ENCODE peak calls at places on chromosomes 6 and 20, in five cellular contexts. Z, B, P, E and I are unnamed samples.

GRCh38 chr20:61875221-61875885 is 190.3 kb downstream of the TAF4 start:
- DNase-seq in Z (no peak), B (no peak), P (no peak), E (no peak), I (no peak)

GRCh38 chr20:63787302-63787701 is 43.8 kb downstream of the ZBTB46 start:
- DNase-seq in Z (no peak), B (no peak), P (no peak), E (no peak), I (no peak)

GRCh38 chr6:149913542-149914240 is 9.2 kb downstream of the RAET1G start:
- DNase-seq in Z (no peak), B (no peak), P (no peak), E (no peak), I (no peak)

GRCh38 chr6:90088009-90088408 is 193.7 kb downstream of the GJA10 start:
- DNase-seq in Z (no peak), B (no peak), P (peak), E (peak), I (peak)

GRCh38 chr6:27753668-27754407 is 158.4 kb downstream of the OR2B2 start:
- DNase-seq in Z (peak), B (peak), P (peak), E (peak), I (peak)

GRCh38 chr20:61429458-61430227 is 177.6 kb downstream of the CDH4 start:
- DNase-seq in Z (no peak), B (no peak), P (no peak), E (no peak), I (no peak)

GRCh38 chr6:114007451-114007953 is 36.6 kb upstream of the HDAC2 start:
- DNase-seq in Z (no peak), B (no peak), P (no peak), E (no peak), I (no peak)

GRCh38 chr20:53622247-53623114 is 28.8 kb upstream of the ZNF217 start:
- DNase-seq in Z (no peak), B (no peak), P (no peak), E (no peak), I (no peak)

GRCh38 chr6:138257638-138258040 is 39.3 kb upstream of the PBOV1 start:
- DNase-seq in Z (no peak), B (no peak), P (no peak), E (no peak), I (no peak)

GRCh38 chr6:145151624-145152023 is 583.7 kb downstream of the EPM2A start:
- DNase-seq in Z (no peak), B (no peak), P (peak), E (no peak), I (peak)

GRCh38 chr6:147207351-147207750 is 3.1 kb downstream of the STXBP5 start:
- DNase-seq in Z (no peak), B (no peak), P (peak), E (peak), I (peak)

GRCh38 chr20:63290677-63291472 is 2.1 kb upstream of the COL20A1 start:
- DNase-seq in Z (peak), B (no peak), P (peak), E (peak), I (peak)

GRCh38 chr6:48476257-48476656 is 365.3 kb upstream of the PTCHD4 start:
- DNase-seq in Z (peak), B (no peak), P (peak), E (peak), I (peak)

GRCh38 chr6:16321341-16321710 is 82.9 kb downstream of the GMPR start:
- DNase-seq in Z (no peak), B (no peak), P (no peak), E (no peak), I (no peak)

GRCh38 chr6:152173321-152173720 is 365.8 kb downstream of the ESR1 start:
- DNase-seq in Z (no peak), B (peak), P (no peak), E (peak), I (peak)

GRCh38 chr20:32596681-32597252 is 11.6 kb upstream of the NOL4L start:
- DNase-seq in Z (no peak), B (no peak), P (no peak), E (no peak), I (no peak)

GRCh38 chr6:159431750-159432149 is 261.3 kb downstream of the SOD2 start:
- DNase-seq in Z (no peak), B (no peak), P (no peak), E (peak), I (no peak)

GRCh38 chr20:14761903-14762302 is 424.5 kb upstream of the FLRT3 start:
- DNase-seq in Z (no peak), B (no peak), P (no peak), E (no peak), I (no peak)

GRCh38 chr20:40640667-40641066 is 48.4 kb downstream of the MAFB start:
- DNase-seq in Z (no peak), B (no peak), P (no peak), E (no peak), I (no peak)

GRCh38 chr20:60228255-60228654 is 270.0 kb downstream of the CDH26 start:
- DNase-seq in Z (no peak), B (no peak), P (no peak), E (no peak), I (no peak)

GRCh38 chr6:11251553-11252358 is 19.3 kb upstream of the NEDD9 start:
- DNase-seq in Z (no peak), B (peak), P (peak), E (peak), I (peak)

GRCh38 chr6:6946477-6947145 is 161.2 kb upstream of the RREB1 start:
- DNase-seq in Z (no peak), B (no peak), P (no peak), E (no peak), I (no peak)

GRCh38 chr6:42140756-42141602 is 1.4 kb downstream of the C6orf132 start:
- DNase-seq in Z (no peak), B (no peak), P (no peak), E (peak), I (no peak)
- H3K4me3 ChIP-seq in Z (peak), B (no peak), P (no peak), E (peak), I (peak)

DNA sequence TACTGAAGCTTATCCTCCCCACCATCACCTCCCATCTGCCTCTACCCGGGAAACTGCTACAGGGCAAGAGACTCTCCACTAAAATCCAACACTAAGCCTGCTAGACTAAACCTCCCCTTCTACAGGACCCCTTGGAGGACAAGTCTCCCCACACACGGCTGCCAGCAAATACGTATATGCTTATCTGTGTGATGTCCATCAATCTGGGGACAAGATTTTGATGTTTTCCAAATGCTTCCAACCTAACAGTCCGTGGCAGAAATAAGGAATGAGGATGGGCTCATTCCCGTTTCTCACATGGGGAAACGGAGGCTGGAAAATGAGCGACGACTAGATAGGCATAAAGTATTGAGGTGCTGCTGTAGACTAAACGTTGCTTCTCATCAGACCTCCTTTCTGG is 1.8 kb downstream of the KCNK5 start:
- DNase-seq in Z (no peak), B (no peak), P (no peak), E (no peak), I (no peak)
- H3K4me3 ChIP-seq in Z (peak), B (no peak), P (no peak), E (no peak), I (no peak)

GRCh38 chr20:44809380-44810060 is 826 bp downstream of the RIMS4 start:
- DNase-seq in Z (no peak), B (no peak), P (no peak), E (no peak), I (no peak)

GRCh38 chr20:44811150-44811685 is 872 bp upstream of the RIMS4 start:
- DNase-seq in Z (no peak), B (no peak), P (no peak), E (no peak), I (no peak)

GRCh38 chr20:44810391-44811149 is at the start of gene RIMS4:
- DNase-seq in Z (no peak), B (no peak), P (no peak), E (no peak), I (no peak)

GRCh38 chr20:44807684-44808056 is 2.7 kb downstream of the RIMS4 start:
- DNase-seq in Z (no peak), B (no peak), P (no peak), E (no peak), I (no peak)

GRCh38 chr20:44810061-44810390 is 320 bp downstream of the RIMS4 start:
- DNase-seq in Z (no peak), B (no peak), P (no peak), E (no peak), I (no peak)
- H3K4me3 ChIP-seq in Z (peak), B (peak), P (no peak), E (no peak), I (no peak)

GRCh38 chr6:19427548-19427947 is 409.6 kb upstream of the ID4 start:
- DNase-seq in Z (no peak), B (no peak), P (no peak), E (no peak), I (no peak)
- H3K4me3 ChIP-seq in Z (no peak), B (no peak), P (no peak), E (no peak), I (no peak)

GRCh38 chr20:48025061-48025515 is 239.8 kb upstream of the SULF2 start:
- DNase-seq in Z (no peak), B (no peak), P (peak), E (peak), I (peak)
- H3K4me3 ChIP-seq in Z (no peak), B (no peak), P (peak), E (peak), I (no peak)

GRCh38 chr6:2751871-2752270 is 1.1 kb upstream of the MYLK4 start:
- DNase-seq in Z (no peak), B (no peak), P (no peak), E (no peak), I (no peak)
- H3K4me3 ChIP-seq in Z (no peak), B (no peak), P (no peak), E (no peak), I (no peak)